ENCODE peak calls at places on chromosomes 3 and 15, in four cellular contexts. One of them, this sample, is unnamed.
A peak's percentile ranks its signal among the peaks of the same experiment; 100 is the strongest.

GRCh38 chr15:35999211-35999610 is 453.2 kb upstream of the DPH6 start:
- DNase-seq in K562: no peak
- DNase-seq in HepG2: no peak
- DNase-seq in HCT116: no peak
- DNase-seq in this sample: no peak

GRCh38 chr3:123088360-123088759 is 21.5 kb downstream of the PDIA5 start:
- DNase-seq in K562: no peak
- DNase-seq in HepG2: no peak
- DNase-seq in HCT116: no peak
- DNase-seq in this sample: no peak

GRCh38 chr3:17602126-17602525 is 140.3 kb downstream of the TBC1D5 start:
- DNase-seq in HCT116: no peak
- DNase-seq in K562: no peak
- DNase-seq in HepG2: no peak
- DNase-seq in this sample: no peak

GRCh38 chr15:40770147-40770721 is 454 bp downstream of the C15orf62 start:
- DNase-seq in HCT116: no peak
- DNase-seq in HepG2: no peak
- DNase-seq in K562: no peak
- DNase-seq in this sample: no peak

GRCh38 chr15:98163319-98164030 is 203.0 kb downstream of the ARRDC4 start:
- DNase-seq in HCT116: no peak
- DNase-seq in K562: no peak
- DNase-seq in HepG2: no peak
- DNase-seq in this sample: no peak

GRCh38 chr3:149625795-149626194 is 32.0 kb downstream of the WWTR1 start:
- DNase-seq in HepG2: no peak
- DNase-seq in HCT116: no peak
- DNase-seq in K562: no peak
- DNase-seq in this sample: no peak

GRCh38 chr3:148937477-148937876 is 53.9 kb upstream of the GYG1 start:
- DNase-seq in HepG2: no peak
- DNase-seq in K562: no peak
- DNase-seq in HCT116: no peak
- DNase-seq in this sample: no peak

GRCh38 chr3:58999134-58999778 is 50.6 kb downstream of the CFAP20DC start:
- DNase-seq in HCT116: no peak
- DNase-seq in HepG2: no peak
- DNase-seq in K562: peak; percentile 55
- DNase-seq in this sample: no peak

GRCh38 chr15:33138000-33138399 is 56.5 kb downstream of the FMN1 start:
- DNase-seq in HepG2: no peak
- DNase-seq in HCT116: no peak
- DNase-seq in K562: no peak
- DNase-seq in this sample: no peak

GRCh38 chr3:59313365-59313764 is 263.5 kb upstream of the CFAP20DC start:
- DNase-seq in HCT116: peak; percentile 28
- DNase-seq in K562: peak; percentile 25
- DNase-seq in HepG2: peak; percentile 7
- DNase-seq in this sample: no peak

GRCh38 chr3:12230406-12230805 is 58.5 kb upstream of the PPARG start:
- DNase-seq in K562: no peak
- DNase-seq in HepG2: no peak
- DNase-seq in HCT116: no peak
- DNase-seq in this sample: no peak

GRCh38 chr3:2261747-2262146 is 163.1 kb downstream of the CNTN4 start:
- DNase-seq in K562: no peak
- DNase-seq in HCT116: no peak
- DNase-seq in HepG2: no peak
- DNase-seq in this sample: no peak

GRCh38 chr3:33360136-33360825 is 79.9 kb downstream of the UBP1 start:
- DNase-seq in HCT116: peak; percentile 54
- DNase-seq in HepG2: peak; percentile 41
- DNase-seq in K562: no peak
- DNase-seq in this sample: no peak

GRCh38 chr3:14439501-14440167 is 37.2 kb downstream of the SLC6A6 start:
- DNase-seq in HepG2: no peak
- DNase-seq in HCT116: no peak
- DNase-seq in K562: peak; percentile 87
- DNase-seq in this sample: no peak

GRCh38 chr3:125317761-125318496 is 57.2 kb downstream of the ZNF148 start:
- DNase-seq in K562: no peak
- DNase-seq in HCT116: peak; percentile 12
- DNase-seq in HepG2: no peak
- DNase-seq in this sample: no peak

GRCh38 chr3:51970606-51971300 is 3.1 kb downstream of the ABHD14B start:
- DNase-seq in HepG2: no peak
- DNase-seq in K562: no peak
- DNase-seq in HCT116: no peak
- DNase-seq in this sample: no peak

GRCh38 chr3:95333826-95334225 is 1271.0 kb downstream of the NSUN3 start:
- DNase-seq in HCT116: no peak
- DNase-seq in K562: no peak
- DNase-seq in HepG2: no peak
- DNase-seq in this sample: no peak

GRCh38 chr3:66195347-66195783 is 25.4 kb upstream of the SLC25A26 start:
- DNase-seq in HCT116: peak; percentile 62
- DNase-seq in K562: peak; percentile 5
- DNase-seq in HepG2: no peak
- DNase-seq in this sample: peak; percentile 73

GRCh38 chr3:13529196-13529975 is 19.5 kb upstream of the FBLN2 start:
- DNase-seq in HepG2: no peak
- DNase-seq in HCT116: no peak
- DNase-seq in K562: no peak
- DNase-seq in this sample: no peak

GRCh38 chr3:42032693-42033349 is 58.3 kb upstream of the TRAK1 start:
- DNase-seq in K562: peak; percentile 55
- DNase-seq in HepG2: peak; percentile 95
- DNase-seq in HCT116: no peak
- DNase-seq in this sample: no peak

GRCh38 chr3:123244128-123244527 is 42.4 kb downstream of the SEC22A start:
- DNase-seq in HepG2: no peak
- DNase-seq in HCT116: no peak
- DNase-seq in K562: peak; percentile 27
- DNase-seq in this sample: no peak

GRCh38 chr3:63135362-63135761 is 142.7 kb upstream of the SYNPR start:
- DNase-seq in K562: no peak
- DNase-seq in HCT116: no peak
- DNase-seq in HepG2: no peak
- DNase-seq in this sample: no peak

GRCh38 chr3:178267158-178267838 is 268.9 kb upstream of the KCNMB2 start:
- DNase-seq in K562: no peak
- DNase-seq in HepG2: no peak
- DNase-seq in HCT116: no peak
- DNase-seq in this sample: no peak

GRCh38 chr15:81163961-81164800 is 30.1 kb downstream of the CFAP161 start:
- DNase-seq in HepG2: no peak
- DNase-seq in HCT116: no peak
- DNase-seq in K562: peak; percentile 85
- DNase-seq in this sample: no peak

GRCh38 chr3:197989651-197990050 is 29.6 kb downstream of the LMLN start:
- DNase-seq in HepG2: no peak
- DNase-seq in HCT116: no peak
- DNase-seq in K562: no peak
- DNase-seq in this sample: no peak

GRCh38 chr15:35769656-35770055 is 223.7 kb upstream of the DPH6 start:
- DNase-seq in K562: no peak
- DNase-seq in HCT116: no peak
- DNase-seq in HepG2: no peak
- DNase-seq in this sample: no peak

GRCh38 chr3:11435420-11435819 is 163.2 kb downstream of the ATG7 start:
- DNase-seq in HCT116: no peak
- DNase-seq in HepG2: no peak
- DNase-seq in K562: no peak
- DNase-seq in this sample: no peak

GRCh38 chr15:70358011-70358819 is 260.5 kb upstream of the TLE3 start:
- DNase-seq in K562: no peak
- DNase-seq in HepG2: no peak
- DNase-seq in HCT116: no peak
- DNase-seq in this sample: no peak

GRCh38 chr3:175695251-175695650 is 836.1 kb downstream of the NAALADL2 start:
- DNase-seq in K562: no peak
- DNase-seq in HCT116: no peak
- DNase-seq in HepG2: no peak
- DNase-seq in this sample: no peak

GRCh38 chr15:31396881-31397560 is 70.4 kb downstream of the KLF13 start:
- DNase-seq in K562: peak; percentile 81
- DNase-seq in HepG2: peak; percentile 40
- DNase-seq in HCT116: peak; percentile 66
- DNase-seq in this sample: peak; percentile 87

GRCh38 chr3:189458536-189458935 is 172.7 kb upstream of the TP63 start:
- DNase-seq in K562: no peak
- DNase-seq in HepG2: no peak
- DNase-seq in HCT116: no peak
- DNase-seq in this sample: no peak

GRCh38 chr3:46089237-46090011 is 62.1 kb upstream of the XCR1 start:
- DNase-seq in K562: no peak
- DNase-seq in HepG2: no peak
- DNase-seq in HCT116: no peak
- DNase-seq in this sample: no peak

GRCh38 chr3:112119686-112120484 is 13.2 kb downstream of the GCSAM start:
- DNase-seq in K562: no peak
- DNase-seq in HCT116: no peak
- DNase-seq in HepG2: no peak
- DNase-seq in this sample: no peak

GRCh38 chr3:177354461-177354860 is 157.2 kb upstream of the TBL1XR1 start:
- DNase-seq in HCT116: no peak
- DNase-seq in HepG2: no peak
- DNase-seq in K562: no peak
- DNase-seq in this sample: no peak

GRCh38 chr15:34802803-34803395 is 7.5 kb upstream of the ACTC1 start:
- DNase-seq in HCT116: no peak
- DNase-seq in K562: peak; percentile 37
- DNase-seq in HepG2: no peak
- DNase-seq in this sample: no peak

GRCh38 chr15:52790166-52790708 is at the start of gene ONECUT1:
- DNase-seq in K562: peak; percentile 65
- DNase-seq in HepG2: peak; percentile 37
- DNase-seq in HCT116: no peak
- DNase-seq in this sample: peak; percentile 87

GRCh38 chr3:56725175-56725574 is 42.1 kb upstream of the TASOR start:
- DNase-seq in K562: no peak
- DNase-seq in HepG2: no peak
- DNase-seq in HCT116: no peak
- DNase-seq in this sample: no peak

DNA sequence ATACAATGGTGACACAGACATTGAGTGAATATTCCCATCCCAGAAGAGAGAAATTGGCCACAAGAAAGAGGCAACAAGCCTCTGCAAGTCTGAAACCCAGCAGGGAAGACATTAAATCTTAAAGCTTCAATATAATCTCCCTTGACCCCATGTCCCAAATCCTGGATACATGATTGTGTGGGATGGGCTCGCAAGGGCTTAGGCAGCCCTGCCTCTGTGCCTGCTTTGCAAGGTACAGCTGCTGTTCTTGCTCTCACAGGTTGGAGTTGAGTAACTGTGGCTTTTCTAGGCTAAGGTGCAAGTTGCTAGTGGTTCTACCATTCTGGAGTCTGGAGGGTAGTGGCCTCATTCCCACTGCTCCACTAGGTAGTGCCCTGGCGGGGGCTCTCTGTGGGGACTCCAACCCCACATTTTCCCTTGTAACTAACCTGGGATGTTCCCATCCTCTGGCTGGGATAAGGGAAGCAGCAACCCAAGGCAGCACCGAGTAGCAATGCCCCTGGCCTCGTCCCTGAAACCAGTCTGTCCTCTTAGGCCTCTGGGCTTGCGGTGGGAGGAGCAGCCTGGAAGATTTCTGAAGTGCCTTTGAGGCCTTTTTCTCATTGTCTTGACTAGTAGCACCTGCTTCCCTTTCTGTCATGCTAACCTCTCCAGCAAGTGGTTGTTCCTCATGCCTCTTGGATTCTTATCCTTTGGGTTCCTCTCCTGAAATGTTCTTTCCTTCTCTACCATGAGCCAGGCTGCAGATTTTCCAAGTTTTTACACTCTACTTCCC is 90.0 kb downstream of the FAM174B start:
- DNase-seq in K562: no peak
- DNase-seq in HCT116: no peak
- DNase-seq in HepG2: no peak
- DNase-seq in this sample: no peak
- TF ChIP-seq FOSL1 in K562: no peak
- TF ChIP-seq FOSL1 in HCT116: no peak
- TF ChIP-seq FOSL1 in HepG2: no peak
- TF ChIP-seq FOSL1 in this sample: no peak

GRCh38 chr15:72237286-72238224 is 6.6 kb upstream of the PKM start:
- DNase-seq in HCT116: peak; percentile 92
- DNase-seq in K562: peak; percentile 95
- DNase-seq in HepG2: peak; percentile 85
- DNase-seq in this sample: peak; percentile 43
- TF ChIP-seq FOSL1 in HCT116: no peak
- TF ChIP-seq FOSL1 in K562: peak; percentile 96
- TF ChIP-seq FOSL1 in HepG2: no peak
- TF ChIP-seq FOSL1 in this sample: no peak

DNA sequence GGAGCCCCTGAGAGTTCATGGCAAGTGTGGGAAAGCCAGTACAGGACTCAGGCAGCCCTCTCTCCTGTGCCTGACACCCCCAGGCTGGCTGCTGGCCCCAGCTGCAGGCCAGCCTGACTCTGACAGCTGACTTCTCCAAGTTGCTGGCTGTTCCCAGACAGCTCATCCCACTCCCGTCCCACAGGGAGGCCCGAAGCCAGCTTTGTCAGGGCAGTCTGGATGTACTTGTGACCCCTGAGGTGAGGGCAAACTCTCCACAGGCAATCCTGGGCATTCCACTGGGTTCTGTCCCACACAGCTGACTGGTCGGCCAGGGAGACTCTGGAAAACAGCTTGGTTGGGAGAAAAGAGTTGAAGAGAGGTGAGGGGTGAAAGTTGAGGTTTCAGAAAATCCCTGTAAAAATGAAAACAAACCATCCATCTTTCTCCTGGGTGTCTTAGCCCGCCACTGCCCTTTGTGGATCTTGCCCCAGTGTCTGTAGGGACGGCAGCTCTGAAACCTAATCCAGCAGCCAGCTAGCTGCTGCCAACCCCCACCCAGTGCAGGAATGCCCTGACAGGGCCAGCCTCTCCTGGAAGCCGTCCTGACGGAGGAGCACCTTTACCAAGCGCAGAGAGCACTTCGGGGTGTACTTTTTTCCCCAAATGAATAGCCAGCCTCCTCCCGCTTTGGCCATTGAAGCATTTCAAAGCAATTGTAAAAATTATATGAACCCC is 87.9 kb downstream of the DNAJB8 start:
- DNase-seq in HCT116: no peak
- DNase-seq in HepG2: no peak
- DNase-seq in K562: no peak
- DNase-seq in this sample: no peak
- TF ChIP-seq FOSL1 in HCT116: no peak
- TF ChIP-seq FOSL1 in HepG2: no peak
- TF ChIP-seq FOSL1 in K562: no peak
- TF ChIP-seq FOSL1 in this sample: no peak

DNA sequence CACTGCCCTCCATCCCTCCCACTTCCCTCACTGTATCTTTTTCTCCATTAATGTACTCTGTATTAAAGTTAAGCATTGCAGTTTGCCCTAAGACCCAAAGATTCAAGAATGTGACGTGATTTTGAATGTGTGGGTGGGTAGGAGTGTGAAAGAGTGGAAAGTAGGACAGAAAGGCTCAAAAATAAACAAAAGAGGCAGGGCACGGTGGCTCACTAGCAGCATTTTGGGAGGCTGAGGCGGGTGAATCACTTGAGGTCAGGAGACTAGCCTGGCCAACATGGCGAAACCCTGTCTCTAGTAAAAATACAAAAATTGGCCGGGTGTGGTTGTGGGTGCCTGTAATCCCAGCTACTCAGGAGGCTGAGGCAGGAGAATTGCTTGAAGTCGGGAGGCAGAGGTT is 18.4 kb downstream of the TFRC start:
- DNase-seq in HCT116: no peak
- DNase-seq in K562: no peak
- DNase-seq in HepG2: no peak
- DNase-seq in this sample: no peak
- TF ChIP-seq FOSL1 in HCT116: no peak
- TF ChIP-seq FOSL1 in K562: no peak
- TF ChIP-seq FOSL1 in HepG2: no peak
- TF ChIP-seq FOSL1 in this sample: no peak